ENCODE peak calls at places on chromosomes 11 and 22, in four cellular contexts. Z is adrenal gland, Q is body of pancreas, D is cardiac muscle cell. M is an unnamed sample.

GRCh38 chr22:30204742-30205111 is 41.8 kb downstream of the LIF start:
- DNase-seq in Q (no peak), D (peak; percentile 85), Z (peak; percentile 46), M (no peak)

GRCh38 chr22:43825651-43826050 is 13.5 kb upstream of the EFCAB6 start:
- DNase-seq in Q (no peak), D (no peak), Z (peak; percentile 13), M (no peak)

GRCh38 chr11:1051356-1052132 is 15.0 kb upstream of the MUC6 start:
- DNase-seq in D (no peak), Q (no peak), Z (no peak), M (peak; percentile 39)

GRCh38 chr11:63535734-63536133 is 874 bp upstream of the PLAAT4 start:
- DNase-seq in Q (no peak), Z (no peak), D (no peak), M (no peak)

GRCh38 chr22:19798825-19799224 is 38.2 kb downstream of the TBX1 start:
- DNase-seq in Z (no peak), Q (no peak), D (no peak), M (no peak)

GRCh38 chr22:32531955-32532818 is 57.6 kb downstream of the FBXO7 start:
- DNase-seq in D (peak; percentile 92), Z (peak; percentile 84), Q (peak; percentile 59), M (peak; percentile 94)

GRCh38 chr11:2482745-2483144 is 37.9 kb downstream of the KCNQ1 start:
- DNase-seq in D (no peak), Q (no peak), Z (no peak), M (no peak)

GRCh38 chr11:44729065-44729464 is 2.3 kb downstream of the TSPAN18 start:
- DNase-seq in Z (no peak), D (no peak), Q (no peak), M (no peak)

GRCh38 chr11:25065711-25066110 is 568.9 kb downstream of the LUZP2 start:
- DNase-seq in Z (no peak), Q (no peak), D (no peak), M (no peak)

GRCh38 chr22:29139965-29140782 is 65.5 kb upstream of the EMID1 start:
- DNase-seq in Z (peak; percentile 46), Q (no peak), D (peak; percentile 95), M (no peak)

GRCh38 chr22:19882446-19883381 is 28.0 kb upstream of the GNB1L start:
- DNase-seq in Q (peak; percentile 7), Z (no peak), D (no peak), M (peak; percentile 16)

GRCh38 chr11:111502611-111503010 is 9.6 kb downstream of the BTG4 start:
- DNase-seq in Q (no peak), Z (no peak), D (no peak), M (no peak)

GRCh38 chr22:49601614-49602321 is 225.9 kb downstream of the BRD1 start:
- DNase-seq in D (no peak), Z (no peak), Q (peak; percentile 6), M (no peak)

GRCh38 chr11:1049911-1050580 is 13.5 kb upstream of the MUC6 start:
- DNase-seq in D (no peak), Z (no peak), Q (peak; percentile 53), M (no peak)

GRCh38 chr11:70448983-70449567 is 50.7 kb downstream of the CTTN start:
- DNase-seq in Q (no peak), D (no peak), Z (no peak), M (no peak)

GRCh38 chr22:27311666-27312566 is 489.6 kb downstream of the MN1 start:
- DNase-seq in D (peak; percentile 52), Z (no peak), Q (no peak), M (no peak)

GRCh38 chr11:124758355-124759267 is 3.5 kb downstream of the ESAM start:
- DNase-seq in D (peak; percentile 73), Z (peak; percentile 73), Q (peak; percentile 78), M (peak; percentile 78)
- H3K27ac ChIP-seq in D (no peak overlapping the region), Z (no peak overlapping the region), Q (peak overlapping the region; percentile 62), M (peak overlapping the region; percentile 98)

GRCh38 chr11:78062671-78063070 is 990 bp upstream of the THRSP start:
- DNase-seq in D (no peak), Z (no peak), Q (no peak), M (no peak)

GRCh38 chr11:78060533-78060932 is 3.1 kb upstream of the THRSP start:
- DNase-seq in Q (no peak), D (no peak), Z (no peak), M (no peak)

GRCh38 chr11:78063440-78064181 is at the start of gene THRSP:
- DNase-seq in Q (no peak), D (no peak), Z (peak; percentile 78), M (no peak)

GRCh38 chr11:78061921-78062311 is 1.7 kb upstream of the THRSP start:
- DNase-seq in Z (no peak), D (peak; percentile 56), Q (no peak), M (no peak)

GRCh38 chr11:78061088-78061920 is 2.4 kb upstream of the THRSP start:
- DNase-seq in D (no peak), Z (peak; percentile 96), Q (peak; percentile 75), M (peak; percentile 64)
- H3K27ac ChIP-seq in D (no peak overlapping the region), Z (peak overlapping the region; percentile 80), Q (peak overlapping the region; percentile 77), M (peak overlapping the region; percentile 12)

GRCh38 chr22:22201925-22202343 is 42.7 kb upstream of the VPREB1 start:
- DNase-seq in D (no peak), Z (no peak), Q (no peak), M (no peak)

GRCh38 chr22:22200569-22201184 is 43.9 kb upstream of the VPREB1 start:
- DNase-seq in Z (no peak), D (no peak), Q (no peak), M (no peak)

GRCh38 chr22:22199634-22200033 is 45.0 kb upstream of the VPREB1 start:
- DNase-seq in Q (no peak), D (no peak), Z (no peak), M (no peak)

GRCh38 chr22:22203048-22203971 is 41.3 kb upstream of the VPREB1 start:
- DNase-seq in D (no peak), Z (no peak), Q (no peak), M (peak; percentile 58)

GRCh38 chr22:22201185-22201924 is 43.2 kb upstream of the VPREB1 start:
- DNase-seq in Q (peak; percentile 41), Z (no peak), D (no peak), M (peak; percentile 71)
- H3K27ac ChIP-seq in Q (no peak overlapping the region), Z (no peak overlapping the region), D (no peak overlapping the region), M (no peak overlapping the region)

DNA sequence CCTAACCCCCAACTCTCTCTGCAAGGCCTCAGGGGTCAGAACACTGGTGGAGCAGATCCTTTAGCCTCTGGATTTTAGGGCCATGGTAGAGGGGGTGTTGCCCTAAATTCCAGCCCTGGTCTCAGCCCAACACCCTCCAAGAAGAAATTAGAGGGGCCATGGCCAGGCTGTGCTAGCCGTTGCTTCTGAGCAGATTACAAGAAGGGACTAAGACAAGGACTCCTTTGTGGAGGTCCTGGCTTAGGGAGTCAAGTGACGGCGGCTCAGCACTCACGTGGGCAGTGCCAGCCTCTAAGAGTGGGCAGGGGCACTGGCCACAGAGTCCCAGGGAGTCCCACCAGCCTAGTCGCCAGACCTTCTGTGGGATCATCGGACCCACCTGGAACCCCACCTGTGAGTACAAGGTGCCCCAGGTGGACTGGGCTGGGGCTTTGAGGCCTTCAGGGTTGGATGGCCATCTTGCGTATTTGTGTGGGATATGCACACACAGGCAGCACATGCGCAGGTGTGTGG is at the start of gene BEST1:
- DNase-seq in Q (no peak), Z (no peak), D (no peak), M (no peak)
- H3K27ac ChIP-seq in Q (peak within 1 kb of the TSS; percentile 68), Z (no peak within 1 kb of the TSS), D (no peak within 1 kb of the TSS), M (no peak within 1 kb of the TSS)

GRCh38 chr22:36362819-36363377 is 24.9 kb downstream of the MYH9 start:
- DNase-seq in D (no peak), Z (no peak), Q (no peak), M (no peak)
- H3K27ac ChIP-seq in D (peak overlapping the region; percentile 92), Z (peak overlapping the region; percentile 51), Q (peak overlapping the region; percentile 83), M (peak overlapping the region; percentile 85)

DNA sequence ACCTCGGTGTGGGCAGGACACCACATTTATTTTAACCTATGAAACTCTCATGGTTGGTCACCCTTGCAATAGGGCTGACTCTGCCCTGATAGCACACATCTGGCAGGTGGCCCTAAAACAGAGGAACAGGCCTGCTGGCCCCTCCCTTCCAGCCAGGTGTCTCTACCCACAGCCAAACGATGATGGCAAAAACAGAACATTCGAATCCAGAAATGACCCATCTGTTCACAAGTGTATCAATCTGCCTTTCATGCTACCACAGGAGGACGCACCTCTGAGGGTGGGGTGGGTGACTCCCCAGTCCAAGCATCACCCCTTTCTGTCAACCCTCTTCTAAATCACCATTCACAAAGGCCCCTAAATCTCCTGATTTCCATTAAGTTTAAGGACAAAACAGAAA is 118.1 kb downstream of the ETS1 start:
- DNase-seq in Z (no peak), D (no peak), Q (no peak), M (no peak)
- H3K27ac ChIP-seq in Z (no peak overlapping the region), D (no peak overlapping the region), Q (no peak overlapping the region), M (no peak overlapping the region)